ENCODE peak calls at places on chromosomes 16 and 17, in five cellular contexts. One of them, this sample, is unnamed.

GRCh38 chr17:47907932-47908562 is 12.0 kb downstream of the SP2 start:
- DNase-seq in H1: no peak
- DNase-seq in GM12892: no peak
- DNase-seq in GM12878: no peak
- DNase-seq in HepG2: no peak
- DNase-seq in this sample: no peak

GRCh38 chr16:58011652-58012051 is 10.4 kb downstream of the USB1 start:
- DNase-seq in GM12878: no peak
- DNase-seq in GM12892: no peak
- DNase-seq in HepG2: peak
- DNase-seq in H1: no peak
- DNase-seq in this sample: no peak

GRCh38 chr16:75764154-75764768 is 38.0 kb upstream of the CPHXL start:
- DNase-seq in HepG2: peak
- DNase-seq in H1: peak
- DNase-seq in GM12878: peak
- DNase-seq in GM12892: peak
- DNase-seq in this sample: peak

GRCh38 chr17:61007980-61008379 is 330.3 kb downstream of the BCAS3 start:
- DNase-seq in HepG2: no peak
- DNase-seq in GM12892: no peak
- DNase-seq in GM12878: no peak
- DNase-seq in H1: no peak
- DNase-seq in this sample: no peak

GRCh38 chr17:66677201-66677981 is 157.5 kb upstream of the CACNG5 start:
- DNase-seq in GM12892: no peak
- DNase-seq in GM12878: no peak
- DNase-seq in HepG2: no peak
- DNase-seq in H1: no peak
- DNase-seq in this sample: no peak

GRCh38 chr16:79077391-79077790 is 523.1 kb downstream of the MAF start:
- DNase-seq in H1: no peak
- DNase-seq in HepG2: no peak
- DNase-seq in GM12892: no peak
- DNase-seq in GM12878: no peak
- DNase-seq in this sample: no peak

GRCh38 chr17:7842380-7842949 is 8.4 kb downstream of the KDM6B start:
- DNase-seq in H1: peak
- DNase-seq in GM12892: peak
- DNase-seq in GM12878: no peak
- DNase-seq in HepG2: peak
- DNase-seq in this sample: peak

GRCh38 chr16:81902025-81902424 is 109.2 kb downstream of the SDR42E1 start:
- DNase-seq in H1: no peak
- DNase-seq in HepG2: peak
- DNase-seq in GM12892: no peak
- DNase-seq in GM12878: no peak
- DNase-seq in this sample: no peak

GRCh38 chr17:50277357-50277754 is 3.1 kb downstream of the TMEM92 start:
- DNase-seq in GM12892: peak
- DNase-seq in GM12878: no peak
- DNase-seq in HepG2: no peak
- DNase-seq in H1: no peak
- DNase-seq in this sample: no peak

GRCh38 chr16:17246577-17246885 is 224.2 kb downstream of the XYLT1 start:
- DNase-seq in HepG2: no peak
- DNase-seq in GM12878: no peak
- DNase-seq in H1: no peak
- DNase-seq in GM12892: no peak
- DNase-seq in this sample: no peak

GRCh38 chr16:85882181-85882810 is 16.7 kb upstream of the IRF8 start:
- DNase-seq in HepG2: no peak
- DNase-seq in GM12892: no peak
- DNase-seq in H1: no peak
- DNase-seq in GM12878: no peak
- DNase-seq in this sample: no peak

GRCh38 chr17:28726396-28726911 is 421 bp upstream of the TLCD1 start:
- DNase-seq in H1: no peak
- DNase-seq in GM12892: peak
- DNase-seq in HepG2: peak
- DNase-seq in GM12878: no peak
- DNase-seq in this sample: no peak

GRCh38 chr16:50509521-50510341 is 38.5 kb upstream of the NKD1 start:
- DNase-seq in H1: peak
- DNase-seq in GM12892: no peak
- DNase-seq in GM12878: no peak
- DNase-seq in HepG2: peak
- DNase-seq in this sample: no peak

GRCh38 chr16:64754279-64754678 is 367.6 kb downstream of the CDH11 start:
- DNase-seq in H1: no peak
- DNase-seq in GM12892: no peak
- DNase-seq in HepG2: no peak
- DNase-seq in GM12878: no peak
- DNase-seq in this sample: no peak

GRCh38 chr17:12229315-12229714 is 208.6 kb downstream of the MAP2K4 start:
- DNase-seq in GM12892: no peak
- DNase-seq in HepG2: no peak
- DNase-seq in H1: no peak
- DNase-seq in GM12878: no peak
- DNase-seq in this sample: no peak

GRCh38 chr16:13401631-13402030 is 500.2 kb downstream of the SHISA9 start:
- DNase-seq in GM12892: no peak
- DNase-seq in H1: no peak
- DNase-seq in HepG2: no peak
- DNase-seq in GM12878: no peak
- DNase-seq in this sample: no peak

GRCh38 chr17:36949461-36949927 is 740 bp downstream of the AATF start:
- DNase-seq in GM12892: no peak
- DNase-seq in H1: no peak
- DNase-seq in HepG2: peak
- DNase-seq in GM12878: no peak
- DNase-seq in this sample: no peak

GRCh38 chr16:47643610-47644009 is 182.5 kb downstream of the PHKB start:
- DNase-seq in HepG2: no peak
- DNase-seq in GM12878: no peak
- DNase-seq in H1: no peak
- DNase-seq in GM12892: no peak
- DNase-seq in this sample: no peak

GRCh38 chr17:50120475-50121253 is 9.3 kb downstream of the SAMD14 start:
- DNase-seq in H1: no peak
- DNase-seq in HepG2: no peak
- DNase-seq in GM12878: no peak
- DNase-seq in GM12892: no peak
- DNase-seq in this sample: no peak

GRCh38 chr17:69525920-69526841 is 111.7 kb downstream of the MAP2K6 start:
- DNase-seq in GM12892: no peak
- DNase-seq in H1: peak
- DNase-seq in HepG2: peak
- DNase-seq in GM12878: no peak
- DNase-seq in this sample: no peak

GRCh38 chr16:4200781-4201137 is 41.1 kb downstream of the SRL start:
- DNase-seq in H1: no peak
- DNase-seq in GM12878: no peak
- DNase-seq in HepG2: no peak
- DNase-seq in GM12892: no peak
- DNase-seq in this sample: no peak

DNA sequence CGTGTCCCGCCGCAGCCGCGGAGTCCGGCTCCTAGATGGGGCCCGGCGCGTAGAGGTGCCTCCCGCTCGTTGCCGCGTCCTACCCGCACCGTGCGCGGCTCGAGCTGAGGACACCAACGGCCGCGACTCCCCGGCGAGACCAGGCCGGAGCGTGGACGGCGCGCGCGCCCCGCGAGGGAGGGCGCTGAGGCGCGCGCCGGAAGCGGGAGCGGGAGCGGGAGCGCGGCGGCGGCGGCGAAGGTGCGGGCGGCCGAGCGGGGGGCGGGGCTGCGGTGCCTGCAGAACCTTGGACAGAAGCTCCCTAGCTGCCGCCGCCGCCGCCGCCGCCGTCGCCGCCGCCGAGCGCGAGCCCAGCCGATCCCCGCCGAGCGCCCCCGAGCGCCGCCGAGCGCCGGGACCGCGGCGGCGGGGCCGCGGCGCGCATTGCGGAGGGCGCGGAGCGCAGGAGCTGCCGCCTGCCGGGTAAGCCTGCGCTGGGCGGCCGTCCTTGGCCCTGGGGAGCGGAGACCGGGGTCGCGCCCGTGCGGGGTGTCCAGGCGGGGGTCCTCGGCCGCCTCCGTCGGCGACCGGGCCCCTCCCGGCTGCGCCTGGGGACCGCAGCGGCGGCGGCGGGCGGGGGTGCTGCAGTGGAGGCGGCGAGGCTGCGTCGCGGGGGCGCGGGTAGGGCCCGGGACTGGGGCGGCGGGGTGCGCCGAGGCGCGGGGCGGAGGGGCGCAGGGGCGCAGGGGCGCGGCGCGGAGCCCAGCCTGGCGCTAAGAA is at the start of gene CDK5R1:
- DNase-seq in H1: peak
- DNase-seq in GM12892: peak
- DNase-seq in HepG2: peak
- DNase-seq in GM12878: no peak
- DNase-seq in this sample: peak
- TF ChIP-seq POLR2AphosphoS5 in H1: no peak
- TF ChIP-seq POLR2AphosphoS5 in GM12892: no peak
- TF ChIP-seq POLR2AphosphoS5 in HepG2: no peak
- TF ChIP-seq POLR2AphosphoS5 in GM12878: no peak
- TF ChIP-seq POLR2AphosphoS5 in this sample: peak

DNA sequence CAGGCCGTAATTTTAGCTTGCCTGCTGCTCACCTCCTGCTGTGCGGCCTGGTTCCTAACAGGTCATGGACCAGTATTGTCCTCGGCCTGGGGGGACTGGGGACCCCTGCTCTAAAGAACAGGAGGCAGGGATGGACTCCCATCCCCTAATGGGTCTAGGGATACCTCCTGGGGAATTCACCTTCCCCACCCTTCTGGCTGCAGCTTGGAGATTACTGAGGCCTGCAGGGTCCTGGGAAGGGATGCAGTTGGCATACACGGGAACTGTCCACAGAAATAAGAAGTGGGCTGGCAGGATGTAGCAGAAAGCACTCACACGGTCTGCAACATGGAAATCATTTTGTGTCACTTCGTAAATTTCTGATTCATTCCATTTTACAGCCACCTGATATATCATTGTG is 123.0 kb downstream of the C16orf95 start:
- DNase-seq in H1: no peak
- DNase-seq in GM12892: no peak
- DNase-seq in HepG2: no peak
- DNase-seq in GM12878: no peak
- DNase-seq in this sample: no peak
- TF ChIP-seq TAF1 in H1: no peak
- TF ChIP-seq TAF1 in GM12892: no peak
- TF ChIP-seq TAF1 in HepG2: no peak
- TF ChIP-seq TAF1 in GM12878: no peak
- TF ChIP-seq TAF1 in this sample: no peak

DNA sequence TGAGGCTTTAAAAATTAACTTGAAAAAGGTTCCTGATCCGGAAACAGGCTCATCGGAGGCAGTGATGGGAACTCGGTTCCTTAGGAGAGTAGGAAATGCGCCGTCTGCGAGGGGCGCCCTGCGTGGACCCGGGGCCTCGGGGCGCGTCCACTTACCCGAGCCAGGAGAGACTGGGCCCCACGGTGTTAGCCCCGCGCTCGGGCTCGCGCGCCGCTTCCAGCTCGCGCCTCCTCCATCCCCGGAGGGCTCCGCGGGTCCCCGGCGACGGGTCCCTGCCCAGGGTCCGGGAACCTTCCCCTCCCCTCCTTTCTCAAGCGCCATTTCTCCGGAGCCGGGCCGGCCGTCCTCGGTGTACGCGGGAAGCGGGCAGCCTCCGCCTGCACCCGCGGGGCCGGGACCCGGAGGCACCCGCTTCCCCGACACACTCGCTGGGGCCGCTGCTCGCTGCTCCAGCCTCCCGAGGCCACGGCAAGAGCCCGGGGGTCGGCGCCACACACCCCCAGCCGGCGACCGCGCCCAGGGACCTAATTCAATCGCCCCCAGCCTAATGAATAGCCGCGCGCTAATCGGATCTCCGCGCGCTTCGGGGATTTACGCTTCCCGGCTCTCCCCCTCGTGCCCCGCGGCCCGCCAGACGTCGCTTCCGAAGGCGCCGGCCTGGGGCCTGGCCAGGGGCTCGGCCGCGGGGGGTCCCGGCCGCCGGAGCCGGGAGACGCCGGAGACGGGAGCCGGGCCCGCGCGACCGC is 2.2 kb upstream of the BAHCC1 start:
- DNase-seq in HepG2: no peak
- DNase-seq in GM12878: no peak
- DNase-seq in H1: peak
- DNase-seq in GM12892: no peak
- DNase-seq in this sample: no peak
- TF ChIP-seq POLR2AphosphoS5 in HepG2: no peak
- TF ChIP-seq POLR2AphosphoS5 in GM12878: no peak
- TF ChIP-seq POLR2AphosphoS5 in H1: no peak
- TF ChIP-seq POLR2AphosphoS5 in GM12892: no peak
- TF ChIP-seq POLR2AphosphoS5 in this sample: no peak

GRCh38 chr17:81479175-81479574 is 33.4 kb downstream of the ACTG1 start:
- DNase-seq in GM12878: no peak
- DNase-seq in GM12892: no peak
- DNase-seq in HepG2: no peak
- DNase-seq in H1: no peak
- DNase-seq in this sample: no peak

GRCh38 chr17:81481815-81482505 is 30.6 kb downstream of the ACTG1 start:
- DNase-seq in H1: no peak
- DNase-seq in HepG2: no peak
- DNase-seq in GM12878: no peak
- DNase-seq in GM12892: no peak
- DNase-seq in this sample: no peak

GRCh38 chr17:81481011-81481799 is 31.4 kb downstream of the ACTG1 start:
- DNase-seq in GM12878: no peak
- DNase-seq in HepG2: no peak
- DNase-seq in GM12892: no peak
- DNase-seq in H1: peak
- DNase-seq in this sample: no peak

GRCh38 chr17:81479672-81480071 is 32.9 kb downstream of the ACTG1 start:
- DNase-seq in GM12878: no peak
- DNase-seq in HepG2: no peak
- DNase-seq in GM12892: no peak
- DNase-seq in H1: no peak
- DNase-seq in this sample: no peak

DNA sequence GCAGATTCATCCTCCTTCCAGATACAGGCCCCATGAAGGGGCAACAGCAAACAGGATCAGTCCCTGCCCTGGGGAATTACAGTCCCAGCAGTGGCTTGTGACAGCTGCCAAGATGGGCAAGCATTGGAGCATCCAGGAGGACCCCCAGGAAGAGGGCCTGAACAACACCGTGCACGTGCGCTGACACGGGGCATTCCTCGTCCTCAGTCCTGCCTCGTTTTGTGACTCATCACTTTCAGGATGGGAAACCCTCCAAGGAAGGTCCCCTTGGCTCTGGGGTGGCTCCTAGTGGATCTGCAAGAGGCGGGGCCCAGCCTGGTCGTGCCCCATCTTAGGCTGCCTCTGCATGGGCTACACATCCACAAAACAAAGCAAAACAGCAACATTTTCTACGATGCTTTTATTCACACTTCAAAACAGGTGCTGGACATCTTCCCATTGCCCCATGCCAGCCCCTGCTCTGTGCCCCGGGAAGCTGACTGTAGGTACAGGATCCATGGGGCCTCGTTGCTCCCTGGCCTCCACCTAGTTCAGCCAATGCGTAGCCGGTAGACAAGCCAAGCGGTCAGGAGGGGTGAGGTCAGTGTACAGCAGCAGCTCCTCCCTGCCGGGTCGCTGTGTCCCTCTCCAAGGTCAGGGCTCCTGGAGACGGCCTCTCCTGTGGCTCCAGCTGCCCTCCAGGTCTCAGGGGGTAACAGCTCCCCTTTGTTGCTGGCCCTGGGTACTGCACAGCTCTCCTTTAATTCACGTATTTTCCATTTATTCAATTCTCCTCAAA is 32.3 kb downstream of the ACTG1 start:
- DNase-seq in H1: no peak
- DNase-seq in HepG2: no peak
- DNase-seq in GM12892: no peak
- DNase-seq in GM12878: no peak
- DNase-seq in this sample: no peak
- TF ChIP-seq TAF1 in H1: no peak
- TF ChIP-seq TAF1 in HepG2: no peak
- TF ChIP-seq TAF1 in GM12892: no peak
- TF ChIP-seq TAF1 in GM12878: no peak
- TF ChIP-seq TAF1 in this sample: no peak

This sample was measured in GM12891.